ENCODE peak calls at places on chromosomes 4 and X, in four cellular contexts. H is aorta, O is H1, F is GM23248. P is an unnamed sample.

GRCh38 chr4:146472404-146472803 is 49.3 kb downstream of the SLC10A7 start:
- DNase-seq in H (no peak), O (peak; percentile 33), F (no peak), P (no peak)

GRCh38 chr4:124868495-124868894 is 156.0 kb upstream of the ANKRD50 start:
- DNase-seq in H (no peak), O (no peak), F (no peak), P (no peak)

GRCh38 chrX:154696328-154697045 is 43.1 kb upstream of the CTAG2 start:
- DNase-seq in H (no peak), O (no peak), F (peak; percentile 83), P (no peak)

GRCh38 chr4:185128272-185129119 is 14.6 kb upstream of the SLC25A4 start:
- DNase-seq in H (peak; percentile 52), O (no peak), F (peak; percentile 53), P (peak; percentile 60)

GRCh38 chr4:156749791-156750403 is 221.7 kb downstream of the PDGFC start:
- DNase-seq in H (no peak), O (no peak), F (peak; percentile 49), P (no peak)

GRCh38 chrX:140713174-140713539 is 3.6 kb downstream of the LINC00632 start:
- DNase-seq in H (no peak), O (no peak), F (no peak), P (no peak)

GRCh38 chr4:184292465-184292867 is 74.8 kb upstream of the ENPP6 start:
- DNase-seq in H (no peak), O (no peak), F (no peak), P (no peak)

GRCh38 chr4:43238018-43238417 is 345.5 kb downstream of the GRXCR1 start:
- DNase-seq in H (no peak), O (no peak), F (no peak), P (no peak)

GRCh38 chr4:152957437-152958185 is 21.5 kb downstream of the FHDC1 start:
- DNase-seq in H (no peak), O (no peak), F (no peak), P (no peak)

GRCh38 chr4:188437535-188437934 is 298.3 kb downstream of the TRIML1 start:
- DNase-seq in H (no peak), O (no peak), F (no peak), P (no peak)

GRCh38 chr4:4439782-4440181 is 52.9 kb downstream of the NSG1 start:
- DNase-seq in H (no peak), O (no peak), F (no peak), P (no peak)

GRCh38 chrX:2871817-2872216 is 43.1 kb downstream of the GYG2 start:
- DNase-seq in H (no peak), O (no peak), F (no peak), P (no peak)

GRCh38 chr4:153347117-153347516 is 2.6 kb downstream of the MND1 start:
- DNase-seq in H (no peak), O (no peak), F (no peak), P (no peak)

GRCh38 chr4:107034091-107034698 is 1.9 kb downstream of the DKK2 start:
- DNase-seq in H (peak; percentile 33), O (no peak), F (peak; percentile 74), P (peak; percentile 28)

GRCh38 chr4:166091146-166091545 is 218.1 kb downstream of the TLL1 start:
- DNase-seq in H (no peak), O (no peak), F (no peak), P (no peak)

GRCh38 chr4:20278195-20278594 is 26.5 kb downstream of the SLIT2 start:
- DNase-seq in H (no peak), O (no peak), F (no peak), P (no peak)

GRCh38 chr4:150886597-150886996 is 128.5 kb downstream of the LRBA start:
- DNase-seq in H (no peak), O (no peak), F (peak; percentile 24), P (no peak)

GRCh38 chr4:102422843-102423242 is 77.6 kb upstream of the SLC39A8 start:
- DNase-seq in H (no peak), O (no peak), F (no peak), P (no peak)

GRCh38 chr4:102420563-102421221 is 75.4 kb upstream of the SLC39A8 start:
- DNase-seq in H (no peak), O (no peak), F (peak; percentile 54), P (no peak)

GRCh38 chr4:102427599-102427998 is 73.6 kb upstream of the NFKB1 start:
- DNase-seq in H (no peak), O (no peak), F (no peak), P (no peak)

GRCh38 chr4:102423375-102423774 is 77.8 kb upstream of the NFKB1 start:
- DNase-seq in H (no peak), O (no peak), F (no peak), P (no peak)
- H3K4me1 ChIP-seq in H (no peaks in the 10 kb centered on the region), O (no peaks in the 10 kb centered on the region), F (no peaks in the 10 kb centered on the region), P (no peaks in the 10 kb centered on the region)

GRCh38 chr4:173256825-173257224 is 77.3 kb downstream of the HMGB2 start:
- DNase-seq in H (no peak), O (no peak), F (no peak), P (no peak)

GRCh38 chr4:173257732-173258717 is 76.1 kb downstream of the HMGB2 start:
- DNase-seq in H (peak; percentile 70), O (peak; percentile 31), F (peak; percentile 78), P (peak; percentile 72)

GRCh38 chr4:173261052-173261451 is 73.1 kb downstream of the HMGB2 start:
- DNase-seq in H (no peak), O (no peak), F (no peak), P (no peak)

GRCh38 chr4:173259310-173259709 is 74.8 kb downstream of the HMGB2 start:
- DNase-seq in H (no peak), O (no peak), F (peak; percentile 13), P (no peak)

DNA sequence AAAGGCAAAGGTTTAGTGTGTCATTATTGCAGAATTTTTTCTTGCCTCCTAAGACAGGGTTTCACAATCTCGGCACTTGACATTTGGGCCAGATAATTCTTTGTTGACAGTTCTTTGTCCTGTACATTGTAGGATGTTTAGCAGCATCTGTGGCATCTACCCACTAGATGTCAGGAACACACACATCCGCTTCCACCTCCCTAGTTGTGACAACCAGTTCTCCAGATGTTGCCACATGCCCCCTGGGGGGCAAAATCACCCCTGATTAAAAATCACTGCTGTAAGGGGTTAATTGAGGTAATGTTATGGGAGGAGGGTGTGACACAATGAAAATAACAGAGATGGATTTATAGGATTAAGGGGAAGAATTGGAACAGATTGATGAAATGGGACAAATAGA is 75.3 kb downstream of the HMGB2 start:
- DNase-seq in H (no peak), O (no peak), F (no peak), P (no peak)
- H3K4me1 ChIP-seq in H (no peaks in the 10 kb centered on the region), O (peaks cover 6% of the 10 kb centered on the region), F (no peaks in the 10 kb centered on the region), P (no peaks in the 10 kb centered on the region)

GRCh38 chrX:19846995-19847790 is 40.2 kb downstream of the SH3KBP1 start:
- DNase-seq in H (peak; percentile 68), O (peak; percentile 7), F (peak; percentile 87), P (peak; percentile 30)
- H3K4me1 ChIP-seq in H (no peaks in the 10 kb centered on the region), O (no peaks in the 10 kb centered on the region), F (peaks cover 21% of the 10 kb centered on the region), P (no peaks in the 10 kb centered on the region)

GRCh38 chr4:122851568-122851967 is 24.9 kb downstream of the FGF2 start:
- DNase-seq in H (no peak), O (no peak), F (no peak), P (no peak)

GRCh38 chr4:122857160-122857559 is 30.5 kb downstream of the FGF2 start:
- DNase-seq in H (no peak), O (no peak), F (no peak), P (no peak)

GRCh38 chr4:122854860-122855259 is 28.2 kb downstream of the FGF2 start:
- DNase-seq in H (peak; percentile 53), O (no peak), F (no peak), P (no peak)

GRCh38 chr4:122855491-122855890 is 28.9 kb downstream of the FGF2 start:
- DNase-seq in H (no peak), O (no peak), F (no peak), P (no peak)

GRCh38 chr4:122854444-122854843 is 27.8 kb downstream of the FGF2 start:
- DNase-seq in H (peak; percentile 51), O (no peak), F (peak; percentile 58), P (no peak)
- H3K4me1 ChIP-seq in H (peaks cover 8% of the 10 kb centered on the region), O (peaks cover 44% of the 10 kb centered on the region), F (peaks cover 82% of the 10 kb centered on the region), P (peaks cover 4% of the 10 kb centered on the region)

DNA sequence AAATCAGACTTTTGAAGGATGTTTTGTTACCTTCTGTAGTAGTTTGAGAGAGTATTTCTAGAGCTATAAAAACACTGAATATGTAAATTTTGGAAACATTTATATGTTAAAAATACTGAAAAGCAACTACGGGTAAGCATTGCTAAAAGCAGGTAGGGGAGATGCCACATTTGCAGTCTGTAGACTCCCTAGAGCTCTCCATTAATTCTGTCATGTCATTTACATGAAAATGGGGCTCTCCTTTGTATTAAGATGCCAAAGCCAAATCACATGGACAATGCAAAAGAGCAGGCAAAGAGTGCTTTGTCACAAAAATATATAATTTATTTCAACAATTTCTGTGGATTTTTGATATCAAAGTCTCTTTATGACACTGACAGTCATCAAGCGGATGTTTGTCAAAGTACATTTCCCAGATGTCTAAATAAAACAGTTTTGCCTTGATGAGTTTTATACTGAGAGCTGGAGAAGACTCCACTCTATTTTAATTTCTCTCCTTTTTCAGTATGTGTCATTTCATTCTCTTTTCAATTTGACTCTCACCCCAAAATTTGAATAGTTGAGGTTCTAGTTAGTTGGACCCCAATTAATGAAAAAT is 51.8 kb downstream of the LDB2 start:
- DNase-seq in H (no peak), O (no peak), F (no peak), P (no peak)
- H3K4me1 ChIP-seq in H (no peaks in the 10 kb centered on the region), O (peaks cover 28% of the 10 kb centered on the region), F (peaks cover 12% of the 10 kb centered on the region), P (peaks cover 7% of the 10 kb centered on the region)

DNA sequence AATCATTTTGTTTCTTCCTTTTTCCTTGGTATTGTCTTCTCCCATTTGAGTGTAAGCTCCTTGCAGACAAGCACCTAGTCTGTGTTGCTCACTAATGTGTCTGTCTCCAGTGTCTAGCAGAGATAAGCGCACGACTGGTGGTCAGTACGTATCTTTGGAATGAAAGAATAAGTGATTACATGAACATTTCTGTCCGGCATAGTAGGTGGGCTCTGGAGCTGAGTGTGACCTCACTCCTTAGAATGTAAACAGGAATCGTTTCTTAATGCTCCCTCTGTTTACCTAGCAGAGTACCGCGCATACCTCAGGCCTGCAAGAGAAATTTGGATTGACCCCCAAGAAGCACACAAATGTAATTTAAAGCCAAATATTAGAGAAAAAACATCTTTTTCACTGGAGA is 235.4 kb downstream of the MAML3 start:
- DNase-seq in H (no peak), O (no peak), F (no peak), P (no peak)
- H3K4me1 ChIP-seq in H (peaks cover 3% of the 10 kb centered on the region), O (peaks cover 15% of the 10 kb centered on the region), F (peaks cover 45% of the 10 kb centered on the region), P (peaks cover 39% of the 10 kb centered on the region)

GRCh38 chr4:168835880-168836454 is 174.1 kb downstream of the CBR4 start:
- DNase-seq in H (no peak), O (no peak), F (no peak), P (no peak)
- H3K4me1 ChIP-seq in H (peaks cover 13% of the 10 kb centered on the region), O (no peaks in the 10 kb centered on the region), F (peaks cover 4% of the 10 kb centered on the region), P (peaks cover 24% of the 10 kb centered on the region)

GRCh38 chr4:40206421-40206820 is 9.6 kb downstream of the RHOH start:
- DNase-seq in H (no peak), O (no peak), F (no peak), P (no peak)
- H3K4me1 ChIP-seq in H (no peaks in the 10 kb centered on the region), O (no peaks in the 10 kb centered on the region), F (no peaks in the 10 kb centered on the region), P (no peaks in the 10 kb centered on the region)

GRCh38 chr4:2558301-2558700 is 21.9 kb downstream of the FAM193A start:
- DNase-seq in H (no peak), O (no peak), F (no peak), P (no peak)
- H3K4me1 ChIP-seq in H (peaks cover 2% of the 10 kb centered on the region), O (no peaks in the 10 kb centered on the region), F (no peaks in the 10 kb centered on the region), P (peaks cover 5% of the 10 kb centered on the region)

P was measured in ovary.